ENCODE peak calls at places on chromosomes 7 and 10, in six cellular contexts. One of them, this sample, is unnamed.

GRCh38 chr7:1511829-1512422 is 7.7 kb upstream of the INTS1 start:
- DNase-seq in mesendoderm: no peak
- DNase-seq in non-pigmented ciliary epithelial cell: no peak
- DNase-seq in GM13977: no peak
- DNase-seq in amniotic stem cell: no peak
- DNase-seq in ureter: no peak
- DNase-seq in this sample: no peak

GRCh38 chr7:120421151-120421651 is 148.2 kb downstream of the KCND2 start:
- DNase-seq in mesendoderm: no peak
- DNase-seq in non-pigmented ciliary epithelial cell: no peak
- DNase-seq in GM13977: peak; percentile 59
- DNase-seq in amniotic stem cell: no peak
- DNase-seq in ureter: no peak
- DNase-seq in this sample: peak; percentile 89

GRCh38 chr10:35684625-35685024 is 42.5 kb upstream of the FZD8 start:
- DNase-seq in mesendoderm: no peak
- DNase-seq in non-pigmented ciliary epithelial cell: no peak
- DNase-seq in GM13977: no peak
- DNase-seq in amniotic stem cell: no peak
- DNase-seq in ureter: no peak
- DNase-seq in this sample: no peak

GRCh38 chr10:130138479-130138866 is 2.3 kb downstream of the GLRX3 start:
- DNase-seq in mesendoderm: peak; percentile 81
- DNase-seq in non-pigmented ciliary epithelial cell: peak; percentile 38
- DNase-seq in GM13977: no peak
- DNase-seq in amniotic stem cell: no peak
- DNase-seq in ureter: peak; percentile 70
- DNase-seq in this sample: no peak

GRCh38 chr10:84375011-84375410 is 46.6 kb downstream of the CCSER2 start:
- DNase-seq in mesendoderm: peak; percentile 73
- DNase-seq in non-pigmented ciliary epithelial cell: no peak
- DNase-seq in GM13977: peak; percentile 22
- DNase-seq in amniotic stem cell: no peak
- DNase-seq in ureter: no peak
- DNase-seq in this sample: peak; percentile 38

GRCh38 chr7:3201306-3201705 is 99.7 kb upstream of the SDK1 start:
- DNase-seq in mesendoderm: no peak
- DNase-seq in non-pigmented ciliary epithelial cell: no peak
- DNase-seq in GM13977: no peak
- DNase-seq in amniotic stem cell: no peak
- DNase-seq in ureter: no peak
- DNase-seq in this sample: no peak

GRCh38 chr10:85558533-85558932 is 808.1 kb downstream of the GRID1 start:
- DNase-seq in mesendoderm: no peak
- DNase-seq in non-pigmented ciliary epithelial cell: no peak
- DNase-seq in GM13977: no peak
- DNase-seq in amniotic stem cell: no peak
- DNase-seq in ureter: no peak
- DNase-seq in this sample: no peak

GRCh38 chr7:33979300-33979806 is 74.0 kb downstream of the BMPER start:
- DNase-seq in mesendoderm: peak; percentile 62
- DNase-seq in non-pigmented ciliary epithelial cell: no peak
- DNase-seq in GM13977: no peak
- DNase-seq in amniotic stem cell: no peak
- DNase-seq in ureter: no peak
- DNase-seq in this sample: no peak

GRCh38 chr7:158735935-158736334 is 31.3 kb upstream of the NCAPG2 start:
- DNase-seq in mesendoderm: no peak
- DNase-seq in non-pigmented ciliary epithelial cell: no peak
- DNase-seq in GM13977: no peak
- DNase-seq in amniotic stem cell: no peak
- DNase-seq in ureter: no peak
- DNase-seq in this sample: no peak

GRCh38 chr7:44460325-44460724 is 30.1 kb downstream of the NUDCD3 start:
- DNase-seq in mesendoderm: no peak
- DNase-seq in non-pigmented ciliary epithelial cell: no peak
- DNase-seq in GM13977: peak; percentile 57
- DNase-seq in amniotic stem cell: no peak
- DNase-seq in ureter: no peak
- DNase-seq in this sample: peak; percentile 84

GRCh38 chr10:123402656-123403055 is 248.5 kb downstream of the BUB3 start:
- DNase-seq in mesendoderm: no peak
- DNase-seq in non-pigmented ciliary epithelial cell: no peak
- DNase-seq in GM13977: peak; percentile 64
- DNase-seq in amniotic stem cell: no peak
- DNase-seq in ureter: no peak
- DNase-seq in this sample: peak; percentile 98

GRCh38 chr10:104648421-104648820 is 7.3 kb downstream of the SORCS3 start:
- DNase-seq in mesendoderm: no peak
- DNase-seq in non-pigmented ciliary epithelial cell: no peak
- DNase-seq in GM13977: no peak
- DNase-seq in amniotic stem cell: no peak
- DNase-seq in ureter: no peak
- DNase-seq in this sample: no peak

GRCh38 chr7:123746055-123746454 is 2.7 kb downstream of the WASL start:
- DNase-seq in mesendoderm: no peak
- DNase-seq in non-pigmented ciliary epithelial cell: no peak
- DNase-seq in GM13977: no peak
- DNase-seq in amniotic stem cell: no peak
- DNase-seq in ureter: no peak
- DNase-seq in this sample: no peak

GRCh38 chr7:53398566-53398965 is 363.1 kb downstream of the POM121L12 start:
- DNase-seq in mesendoderm: no peak
- DNase-seq in non-pigmented ciliary epithelial cell: no peak
- DNase-seq in GM13977: no peak
- DNase-seq in amniotic stem cell: no peak
- DNase-seq in ureter: no peak
- DNase-seq in this sample: no peak

GRCh38 chr7:78149787-78150186 is 351.2 kb downstream of the PHTF2 start:
- DNase-seq in mesendoderm: no peak
- DNase-seq in non-pigmented ciliary epithelial cell: peak; percentile 10
- DNase-seq in GM13977: no peak
- DNase-seq in amniotic stem cell: no peak
- DNase-seq in ureter: no peak
- DNase-seq in this sample: no peak

GRCh38 chr7:106867641-106868351 is 2.7 kb downstream of the PIK3CG start:
- DNase-seq in mesendoderm: no peak
- DNase-seq in non-pigmented ciliary epithelial cell: no peak
- DNase-seq in GM13977: no peak
- DNase-seq in amniotic stem cell: no peak
- DNase-seq in ureter: no peak
- DNase-seq in this sample: no peak

GRCh38 chr7:27188666-27189559 is 3.9 kb upstream of the HOXA11 start:
- DNase-seq in mesendoderm: peak; percentile 63
- DNase-seq in non-pigmented ciliary epithelial cell: no peak
- DNase-seq in GM13977: no peak
- DNase-seq in amniotic stem cell: no peak
- DNase-seq in ureter: peak; percentile 61
- DNase-seq in this sample: no peak

GRCh38 chr10:101617824-101618568 is 29.9 kb downstream of the DPCD start:
- DNase-seq in mesendoderm: no peak
- DNase-seq in non-pigmented ciliary epithelial cell: no peak
- DNase-seq in GM13977: no peak
- DNase-seq in amniotic stem cell: no peak
- DNase-seq in ureter: no peak
- DNase-seq in this sample: no peak

GRCh38 chr7:73623798-73624668 is at the start of gene MLXIPL:
- DNase-seq in mesendoderm: peak; percentile 94
- DNase-seq in non-pigmented ciliary epithelial cell: no peak
- DNase-seq in GM13977: peak; percentile 88
- DNase-seq in amniotic stem cell: peak; percentile 5
- DNase-seq in ureter: peak; percentile 73
- DNase-seq in this sample: no peak

GRCh38 chr7:27581119-27581518 is 81.6 kb downstream of the HIBADH start:
- DNase-seq in mesendoderm: no peak
- DNase-seq in non-pigmented ciliary epithelial cell: no peak
- DNase-seq in GM13977: no peak
- DNase-seq in amniotic stem cell: no peak
- DNase-seq in ureter: no peak
- DNase-seq in this sample: no peak

GRCh38 chr7:87926581-87927461 is 7.2 kb upstream of the ADAM22 start:
- DNase-seq in mesendoderm: peak; percentile 94
- DNase-seq in non-pigmented ciliary epithelial cell: peak; percentile 67
- DNase-seq in GM13977: peak; percentile 26
- DNase-seq in amniotic stem cell: no peak
- DNase-seq in ureter: no peak
- DNase-seq in this sample: peak; percentile 87

GRCh38 chr10:128071417-128071782 is 54.8 kb downstream of the MKI67 start:
- DNase-seq in mesendoderm: no peak
- DNase-seq in non-pigmented ciliary epithelial cell: no peak
- DNase-seq in GM13977: no peak
- DNase-seq in amniotic stem cell: no peak
- DNase-seq in ureter: no peak
- DNase-seq in this sample: no peak

GRCh38 chr7:2979951-2980350 is 63.7 kb downstream of the CARD11 start:
- DNase-seq in mesendoderm: no peak
- DNase-seq in non-pigmented ciliary epithelial cell: no peak
- DNase-seq in GM13977: no peak
- DNase-seq in amniotic stem cell: no peak
- DNase-seq in ureter: no peak
- DNase-seq in this sample: no peak

GRCh38 chr7:141558544-141559183 is 7.5 kb downstream of the AGK start:
- DNase-seq in mesendoderm: no peak
- DNase-seq in non-pigmented ciliary epithelial cell: peak; percentile 51
- DNase-seq in GM13977: peak; percentile 36
- DNase-seq in amniotic stem cell: no peak
- DNase-seq in ureter: no peak
- DNase-seq in this sample: no peak

GRCh38 chr10:79381804-79382221 is 34.5 kb downstream of the PPIF start:
- DNase-seq in mesendoderm: peak; percentile 80
- DNase-seq in non-pigmented ciliary epithelial cell: peak; percentile 45
- DNase-seq in GM13977: no peak
- DNase-seq in amniotic stem cell: no peak
- DNase-seq in ureter: peak; percentile 89
- DNase-seq in this sample: no peak

GRCh38 chr7:126635545-126635944 is 617.2 kb downstream of the GRM8 start:
- DNase-seq in mesendoderm: no peak
- DNase-seq in non-pigmented ciliary epithelial cell: no peak
- DNase-seq in GM13977: no peak
- DNase-seq in amniotic stem cell: no peak
- DNase-seq in ureter: no peak
- DNase-seq in this sample: no peak

GRCh38 chr10:110051487-110051886 is 43.7 kb downstream of the ADD3 start:
- DNase-seq in mesendoderm: no peak
- DNase-seq in non-pigmented ciliary epithelial cell: no peak
- DNase-seq in GM13977: no peak
- DNase-seq in amniotic stem cell: no peak
- DNase-seq in ureter: no peak
- DNase-seq in this sample: no peak

GRCh38 chr7:82268632-82269031 is 174.9 kb downstream of the CACNA2D1 start:
- DNase-seq in mesendoderm: peak; percentile 57
- DNase-seq in non-pigmented ciliary epithelial cell: no peak
- DNase-seq in GM13977: no peak
- DNase-seq in amniotic stem cell: no peak
- DNase-seq in ureter: no peak
- DNase-seq in this sample: no peak

GRCh38 chr10:125407000-125407502 is 246.7 kb upstream of the CTBP2 start:
- DNase-seq in mesendoderm: peak; percentile 75
- DNase-seq in non-pigmented ciliary epithelial cell: no peak
- DNase-seq in GM13977: no peak
- DNase-seq in amniotic stem cell: no peak
- DNase-seq in ureter: no peak
- DNase-seq in this sample: no peak

GRCh38 chr7:157432541-157432956 is 95.7 kb downstream of the DNAJB6 start:
- DNase-seq in mesendoderm: peak; percentile 95
- DNase-seq in non-pigmented ciliary epithelial cell: no peak
- DNase-seq in GM13977: no peak
- DNase-seq in amniotic stem cell: peak; percentile 6
- DNase-seq in ureter: peak; percentile 67
- DNase-seq in this sample: no peak

GRCh38 chr10:72802291-72803118 is 91.0 kb upstream of the OIT3 start:
- DNase-seq in mesendoderm: no peak
- DNase-seq in non-pigmented ciliary epithelial cell: no peak
- DNase-seq in GM13977: peak; percentile 24
- DNase-seq in amniotic stem cell: no peak
- DNase-seq in ureter: no peak
- DNase-seq in this sample: no peak

GRCh38 chr7:11753441-11753840 is 78.6 kb downstream of the THSD7A start:
- DNase-seq in mesendoderm: peak; percentile 9
- DNase-seq in non-pigmented ciliary epithelial cell: no peak
- DNase-seq in GM13977: no peak
- DNase-seq in amniotic stem cell: no peak
- DNase-seq in ureter: no peak
- DNase-seq in this sample: no peak

GRCh38 chr10:43759216-43759615 is 110.5 kb upstream of the ZNF32 start:
- DNase-seq in mesendoderm: no peak
- DNase-seq in non-pigmented ciliary epithelial cell: no peak
- DNase-seq in GM13977: no peak
- DNase-seq in amniotic stem cell: no peak
- DNase-seq in ureter: no peak
- DNase-seq in this sample: no peak